ENCODE peak calls at places on chromosomes 4 and X, in nine cellular contexts. One of them, this sample, is unnamed.

GRCh38 chr4:155025762-155026457 is 182.5 kb upstream of the NPY2R start:
- DNase-seq in CD8-positive, alpha-beta T cell: no peak
- DNase-seq in K562: peak; percentile 16
- DNase-seq in mucosa of descending colon: no peak
- DNase-seq in thoracic aorta: no peak
- DNase-seq in aorta: peak; percentile 52
- DNase-seq in CD4-positive, CD25-positive, alpha-beta regulatory T cell: no peak
- DNase-seq in hepatocyte: peak; percentile 76
- DNase-seq in tibial nerve: no peak
- DNase-seq in this sample: no peak

GRCh38 chrX:23503835-23504539 is 163.3 kb upstream of the PRDX4 start:
- DNase-seq in CD4-positive, CD25-positive, alpha-beta regulatory T cell: no peak
- DNase-seq in mucosa of descending colon: peak; percentile 66
- DNase-seq in thoracic aorta: peak; percentile 67
- DNase-seq in aorta: peak; percentile 84
- DNase-seq in K562: no peak
- DNase-seq in tibial nerve: peak; percentile 62
- DNase-seq in CD8-positive, alpha-beta T cell: no peak
- DNase-seq in hepatocyte: peak; percentile 89
- DNase-seq in this sample: peak; percentile 41

GRCh38 chr4:48909697-48910096 is 3.1 kb upstream of the OCIAD2 start:
- DNase-seq in aorta: peak; percentile 80
- DNase-seq in mucosa of descending colon: no peak
- DNase-seq in K562: no peak
- DNase-seq in hepatocyte: peak; percentile 88
- DNase-seq in CD4-positive, CD25-positive, alpha-beta regulatory T cell: no peak
- DNase-seq in CD8-positive, alpha-beta T cell: no peak
- DNase-seq in tibial nerve: no peak
- DNase-seq in thoracic aorta: peak; percentile 20
- DNase-seq in this sample: no peak

GRCh38 chr4:94577136-94577535 is 125.4 kb downstream of the PDLIM5 start:
- DNase-seq in aorta: peak; percentile 59
- DNase-seq in thoracic aorta: peak; percentile 11
- DNase-seq in hepatocyte: peak; percentile 18
- DNase-seq in tibial nerve: no peak
- DNase-seq in CD8-positive, alpha-beta T cell: no peak
- DNase-seq in CD4-positive, CD25-positive, alpha-beta regulatory T cell: no peak
- DNase-seq in K562: no peak
- DNase-seq in mucosa of descending colon: no peak
- DNase-seq in this sample: no peak

GRCh38 chr4:74157116-74157742 is 689 bp upstream of the MTHFD2L start:
- DNase-seq in CD8-positive, alpha-beta T cell: no peak
- DNase-seq in mucosa of descending colon: no peak
- DNase-seq in K562: no peak
- DNase-seq in thoracic aorta: no peak
- DNase-seq in hepatocyte: no peak
- DNase-seq in tibial nerve: no peak
- DNase-seq in aorta: no peak
- DNase-seq in CD4-positive, CD25-positive, alpha-beta regulatory T cell: no peak
- DNase-seq in this sample: no peak

GRCh38 chr4:153564630-153565525 is 98.7 kb downstream of the TMEM131L start:
- DNase-seq in hepatocyte: peak; percentile 64
- DNase-seq in K562: no peak
- DNase-seq in aorta: no peak
- DNase-seq in CD8-positive, alpha-beta T cell: no peak
- DNase-seq in thoracic aorta: no peak
- DNase-seq in tibial nerve: no peak
- DNase-seq in mucosa of descending colon: no peak
- DNase-seq in CD4-positive, CD25-positive, alpha-beta regulatory T cell: no peak
- DNase-seq in this sample: no peak

GRCh38 chrX:105837227-105837626 is 14.9 kb downstream of the NRK start:
- DNase-seq in K562: no peak
- DNase-seq in tibial nerve: peak; percentile 30
- DNase-seq in thoracic aorta: peak; percentile 68
- DNase-seq in aorta: peak; percentile 80
- DNase-seq in hepatocyte: peak; percentile 49
- DNase-seq in CD8-positive, alpha-beta T cell: no peak
- DNase-seq in mucosa of descending colon: no peak
- DNase-seq in CD4-positive, CD25-positive, alpha-beta regulatory T cell: no peak
- DNase-seq in this sample: peak; percentile 46

GRCh38 chr4:83605744-83606172 is 69.8 kb downstream of the GPAT3 start:
- DNase-seq in thoracic aorta: no peak
- DNase-seq in mucosa of descending colon: no peak
- DNase-seq in tibial nerve: no peak
- DNase-seq in CD4-positive, CD25-positive, alpha-beta regulatory T cell: no peak
- DNase-seq in hepatocyte: peak; percentile 20
- DNase-seq in aorta: no peak
- DNase-seq in CD8-positive, alpha-beta T cell: no peak
- DNase-seq in K562: no peak
- DNase-seq in this sample: no peak

GRCh38 chr4:25050370-25051098 is 19.8 kb upstream of the LGI2 start:
- DNase-seq in CD8-positive, alpha-beta T cell: no peak
- DNase-seq in thoracic aorta: no peak
- DNase-seq in aorta: no peak
- DNase-seq in hepatocyte: no peak
- DNase-seq in CD4-positive, CD25-positive, alpha-beta regulatory T cell: no peak
- DNase-seq in K562: peak; percentile 63
- DNase-seq in tibial nerve: no peak
- DNase-seq in mucosa of descending colon: no peak
- DNase-seq in this sample: no peak

GRCh38 chr4:80365928-80366327 is 30.4 kb downstream of the CFAP299 start:
- DNase-seq in tibial nerve: no peak
- DNase-seq in mucosa of descending colon: no peak
- DNase-seq in aorta: no peak
- DNase-seq in thoracic aorta: no peak
- DNase-seq in K562: no peak
- DNase-seq in CD4-positive, CD25-positive, alpha-beta regulatory T cell: peak; percentile 23
- DNase-seq in CD8-positive, alpha-beta T cell: peak; percentile 28
- DNase-seq in hepatocyte: peak; percentile 75
- DNase-seq in this sample: no peak

GRCh38 chrX:39984191-39984956 is 113.4 kb downstream of the BCOR start:
- DNase-seq in CD8-positive, alpha-beta T cell: no peak
- DNase-seq in aorta: no peak
- DNase-seq in CD4-positive, CD25-positive, alpha-beta regulatory T cell: no peak
- DNase-seq in thoracic aorta: no peak
- DNase-seq in K562: peak; percentile 20
- DNase-seq in tibial nerve: no peak
- DNase-seq in mucosa of descending colon: no peak
- DNase-seq in hepatocyte: peak; percentile 60
- DNase-seq in this sample: no peak

GRCh38 chr4:53481586-53481985 is 104.1 kb downstream of the FIP1L1 start:
- DNase-seq in mucosa of descending colon: no peak
- DNase-seq in K562: no peak
- DNase-seq in CD8-positive, alpha-beta T cell: no peak
- DNase-seq in thoracic aorta: no peak
- DNase-seq in hepatocyte: no peak
- DNase-seq in aorta: no peak
- DNase-seq in tibial nerve: no peak
- DNase-seq in CD4-positive, CD25-positive, alpha-beta regulatory T cell: no peak
- DNase-seq in this sample: peak; percentile 69
- H3K4me1 ChIP-seq in mucosa of descending colon: no peaks in the 10 kb centered on the region
- H3K4me1 ChIP-seq in K562: no peaks in the 10 kb centered on the region
- H3K4me1 ChIP-seq in CD8-positive, alpha-beta T cell: no peaks in the 10 kb centered on the region
- H3K4me1 ChIP-seq in thoracic aorta: peaks cover 5% of the 10 kb centered on the region
- H3K4me1 ChIP-seq in hepatocyte: peaks cover 3% of the 10 kb centered on the region
- H3K4me1 ChIP-seq in aorta: no peaks in the 10 kb centered on the region
- H3K4me1 ChIP-seq in tibial nerve: peaks cover 12% of the 10 kb centered on the region
- H3K4me1 ChIP-seq in CD4-positive, CD25-positive, alpha-beta regulatory T cell: no peaks in the 10 kb centered on the region
- H3K4me1 ChIP-seq in this sample: no peaks in the 10 kb centered on the region

GRCh38 chr4:52862605-52863236 is 604 bp downstream of the RASL11B start:
- DNase-seq in aorta: peak; percentile 47
- DNase-seq in thoracic aorta: no peak
- DNase-seq in tibial nerve: no peak
- DNase-seq in mucosa of descending colon: peak; percentile 54
- DNase-seq in CD4-positive, CD25-positive, alpha-beta regulatory T cell: no peak
- DNase-seq in K562: peak; percentile 18
- DNase-seq in CD8-positive, alpha-beta T cell: no peak
- DNase-seq in hepatocyte: no peak
- DNase-seq in this sample: no peak

GRCh38 chr4:52864816-52865215 is 2.7 kb downstream of the RASL11B start:
- DNase-seq in CD4-positive, CD25-positive, alpha-beta regulatory T cell: no peak
- DNase-seq in thoracic aorta: no peak
- DNase-seq in mucosa of descending colon: no peak
- DNase-seq in CD8-positive, alpha-beta T cell: no peak
- DNase-seq in tibial nerve: no peak
- DNase-seq in K562: no peak
- DNase-seq in hepatocyte: peak; percentile 67
- DNase-seq in aorta: no peak
- DNase-seq in this sample: no peak

GRCh38 chr4:52861879-52862604 is at the start of gene RASL11B:
- DNase-seq in mucosa of descending colon: peak; percentile 75
- DNase-seq in tibial nerve: peak; percentile 72
- DNase-seq in K562: peak; percentile 96
- DNase-seq in aorta: peak; percentile 89
- DNase-seq in thoracic aorta: peak; percentile 36
- DNase-seq in CD8-positive, alpha-beta T cell: peak; percentile 67
- DNase-seq in CD4-positive, CD25-positive, alpha-beta regulatory T cell: peak; percentile 65
- DNase-seq in hepatocyte: peak; percentile 93
- DNase-seq in this sample: peak; percentile 82

GRCh38 chr4:52865305-52865704 is 3.2 kb downstream of the RASL11B start:
- DNase-seq in CD8-positive, alpha-beta T cell: no peak
- DNase-seq in tibial nerve: no peak
- DNase-seq in CD4-positive, CD25-positive, alpha-beta regulatory T cell: no peak
- DNase-seq in hepatocyte: no peak
- DNase-seq in thoracic aorta: no peak
- DNase-seq in mucosa of descending colon: no peak
- DNase-seq in aorta: no peak
- DNase-seq in K562: no peak
- DNase-seq in this sample: no peak

GRCh38 chr4:52863324-52863723 is 1.2 kb downstream of the RASL11B start:
- DNase-seq in mucosa of descending colon: no peak
- DNase-seq in hepatocyte: no peak
- DNase-seq in aorta: no peak
- DNase-seq in K562: no peak
- DNase-seq in thoracic aorta: no peak
- DNase-seq in CD8-positive, alpha-beta T cell: no peak
- DNase-seq in tibial nerve: no peak
- DNase-seq in CD4-positive, CD25-positive, alpha-beta regulatory T cell: no peak
- DNase-seq in this sample: no peak
- H3K4me1 ChIP-seq in mucosa of descending colon: peaks cover 5% of the 10 kb centered on the region
- H3K4me1 ChIP-seq in hepatocyte: peaks cover 11% of the 10 kb centered on the region
- H3K4me1 ChIP-seq in aorta: no peaks in the 10 kb centered on the region
- H3K4me1 ChIP-seq in K562: peaks cover 16% of the 10 kb centered on the region
- H3K4me1 ChIP-seq in thoracic aorta: peaks cover 50% of the 10 kb centered on the region
- H3K4me1 ChIP-seq in CD8-positive, alpha-beta T cell: peaks cover 14% of the 10 kb centered on the region
- H3K4me1 ChIP-seq in tibial nerve: peaks cover 27% of the 10 kb centered on the region
- H3K4me1 ChIP-seq in CD4-positive, CD25-positive, alpha-beta regulatory T cell: peaks cover 14% of the 10 kb centered on the region
- H3K4me1 ChIP-seq in this sample: peaks cover 19% of the 10 kb centered on the region

DNA sequence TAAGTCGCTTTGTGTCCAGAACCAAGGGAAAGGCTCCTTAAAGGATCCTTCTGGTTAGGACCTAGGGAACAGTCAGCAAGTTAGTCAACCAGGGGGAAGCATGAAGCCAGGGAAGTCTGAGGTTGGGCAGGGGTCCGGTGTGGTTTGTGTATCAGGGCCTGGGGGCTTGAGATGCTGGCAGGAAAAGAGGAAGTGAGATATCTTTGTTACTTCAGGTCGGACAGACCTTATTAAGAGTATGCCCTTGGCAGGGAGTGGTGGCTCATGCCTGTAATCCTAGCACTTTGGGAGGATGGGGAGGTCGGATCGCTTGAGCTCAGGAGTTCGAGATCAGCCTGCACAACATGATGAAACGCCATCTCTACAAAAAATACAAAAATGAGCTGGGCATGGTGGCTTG is 52.3 kb upstream of the TRPC5OS start:
- DNase-seq in K562: no peak
- DNase-seq in CD8-positive, alpha-beta T cell: no peak
- DNase-seq in thoracic aorta: no peak
- DNase-seq in CD4-positive, CD25-positive, alpha-beta regulatory T cell: no peak
- DNase-seq in hepatocyte: no peak
- DNase-seq in tibial nerve: no peak
- DNase-seq in aorta: no peak
- DNase-seq in mucosa of descending colon: no peak
- DNase-seq in this sample: no peak
- H3K4me1 ChIP-seq in K562: no peaks in the 10 kb centered on the region
- H3K4me1 ChIP-seq in CD8-positive, alpha-beta T cell: no peaks in the 10 kb centered on the region
- H3K4me1 ChIP-seq in thoracic aorta: no peaks in the 10 kb centered on the region
- H3K4me1 ChIP-seq in CD4-positive, CD25-positive, alpha-beta regulatory T cell: no peaks in the 10 kb centered on the region
- H3K4me1 ChIP-seq in hepatocyte: no peaks in the 10 kb centered on the region
- H3K4me1 ChIP-seq in tibial nerve: no peaks in the 10 kb centered on the region
- H3K4me1 ChIP-seq in aorta: no peaks in the 10 kb centered on the region
- H3K4me1 ChIP-seq in mucosa of descending colon: no peaks in the 10 kb centered on the region
- H3K4me1 ChIP-seq in this sample: no peaks in the 10 kb centered on the region

GRCh38 chrX:19776753-19777152 is 110.6 kb downstream of the SH3KBP1 start:
- DNase-seq in hepatocyte: no peak
- DNase-seq in tibial nerve: no peak
- DNase-seq in mucosa of descending colon: no peak
- DNase-seq in thoracic aorta: no peak
- DNase-seq in CD4-positive, CD25-positive, alpha-beta regulatory T cell: peak; percentile 3
- DNase-seq in CD8-positive, alpha-beta T cell: no peak
- DNase-seq in K562: no peak
- DNase-seq in aorta: no peak
- DNase-seq in this sample: no peak
- H3K4me1 ChIP-seq in hepatocyte: no peaks in the 10 kb centered on the region
- H3K4me1 ChIP-seq in tibial nerve: peaks cover 13% of the 10 kb centered on the region
- H3K4me1 ChIP-seq in mucosa of descending colon: peaks cover 4% of the 10 kb centered on the region
- H3K4me1 ChIP-seq in thoracic aorta: no peaks in the 10 kb centered on the region
- H3K4me1 ChIP-seq in CD4-positive, CD25-positive, alpha-beta regulatory T cell: peaks cover 63% of the 10 kb centered on the region
- H3K4me1 ChIP-seq in CD8-positive, alpha-beta T cell: peaks cover 57% of the 10 kb centered on the region
- H3K4me1 ChIP-seq in K562: no peaks in the 10 kb centered on the region
- H3K4me1 ChIP-seq in aorta: no peaks in the 10 kb centered on the region
- H3K4me1 ChIP-seq in this sample: peaks cover 29% of the 10 kb centered on the region

This sample was measured in left lung.